ENCODE peak calls at places on chromosomes 3 and 15, in five cellular contexts. One of them, this sample, is unnamed.

GRCh38 chr3:154224366-154224765 is 99.9 kb downstream of the DHX36 start:
- DNase-seq in right cardiac atrium: no peak
- DNase-seq in adrenal gland: no peak
- DNase-seq in endodermal cell: no peak
- DNase-seq in brain microvascular endothelial cell: no peak
- DNase-seq in this sample: no peak

GRCh38 chr3:9279959-9280358 is 30.5 kb upstream of the SRGAP3 start:
- DNase-seq in right cardiac atrium: no peak
- DNase-seq in adrenal gland: no peak
- DNase-seq in endodermal cell: no peak
- DNase-seq in brain microvascular endothelial cell: no peak
- DNase-seq in this sample: peak

GRCh38 chr15:76235186-76235826 is 76.0 kb downstream of the ETFA start:
- DNase-seq in right cardiac atrium: no peak
- DNase-seq in adrenal gland: no peak
- DNase-seq in endodermal cell: no peak
- DNase-seq in brain microvascular endothelial cell: no peak
- DNase-seq in this sample: peak

GRCh38 chr3:38168151-38168987 is 3.0 kb downstream of the OXSR1 start:
- DNase-seq in right cardiac atrium: no peak
- DNase-seq in adrenal gland: no peak
- DNase-seq in endodermal cell: no peak
- DNase-seq in brain microvascular endothelial cell: peak
- DNase-seq in this sample: peak

GRCh38 chr3:1752205-1752604 is 346.5 kb upstream of the CNTN4 start:
- DNase-seq in right cardiac atrium: no peak
- DNase-seq in adrenal gland: no peak
- DNase-seq in endodermal cell: no peak
- DNase-seq in brain microvascular endothelial cell: no peak
- DNase-seq in this sample: no peak

GRCh38 chr15:99305761-99306505 is 54.7 kb downstream of the LRRC28 start:
- DNase-seq in right cardiac atrium: peak
- DNase-seq in adrenal gland: no peak
- DNase-seq in endodermal cell: no peak
- DNase-seq in brain microvascular endothelial cell: peak
- DNase-seq in this sample: peak

GRCh38 chr3:124886168-124887051 is 755 bp downstream of the ITGB5 start:
- DNase-seq in right cardiac atrium: peak
- DNase-seq in adrenal gland: peak
- DNase-seq in endodermal cell: peak
- DNase-seq in brain microvascular endothelial cell: peak
- DNase-seq in this sample: no peak

GRCh38 chr15:40976819-40977218 is 23.5 kb downstream of the CHAC1 start:
- DNase-seq in right cardiac atrium: no peak
- DNase-seq in adrenal gland: no peak
- DNase-seq in endodermal cell: no peak
- DNase-seq in brain microvascular endothelial cell: no peak
- DNase-seq in this sample: no peak

GRCh38 chr15:87080547-87080946 is 1000.9 kb downstream of the AGBL1 start:
- DNase-seq in right cardiac atrium: no peak
- DNase-seq in adrenal gland: no peak
- DNase-seq in endodermal cell: no peak
- DNase-seq in brain microvascular endothelial cell: no peak
- DNase-seq in this sample: no peak

GRCh38 chr15:27846722-27847420 is 252.2 kb downstream of the OCA2 start:
- DNase-seq in right cardiac atrium: no peak
- DNase-seq in adrenal gland: no peak
- DNase-seq in endodermal cell: no peak
- DNase-seq in brain microvascular endothelial cell: no peak
- DNase-seq in this sample: no peak

GRCh38 chr3:156892701-156893100 is 66.5 kb downstream of the LEKR1 start:
- DNase-seq in right cardiac atrium: no peak
- DNase-seq in adrenal gland: no peak
- DNase-seq in endodermal cell: no peak
- DNase-seq in brain microvascular endothelial cell: no peak
- DNase-seq in this sample: peak

GRCh38 chr3:117444175-117444574 is 734.6 kb downstream of the TUSC7 start:
- DNase-seq in right cardiac atrium: no peak
- DNase-seq in adrenal gland: no peak
- DNase-seq in endodermal cell: no peak
- DNase-seq in brain microvascular endothelial cell: no peak
- DNase-seq in this sample: no peak

GRCh38 chr3:150225986-150226385 is 182.1 kb upstream of the TSC22D2 start:
- DNase-seq in right cardiac atrium: peak
- DNase-seq in adrenal gland: peak
- DNase-seq in endodermal cell: no peak
- DNase-seq in brain microvascular endothelial cell: no peak
- DNase-seq in this sample: no peak

GRCh38 chr15:63987979-63988378 is 58.3 kb downstream of the DAPK2 start:
- DNase-seq in right cardiac atrium: peak
- DNase-seq in adrenal gland: no peak
- DNase-seq in endodermal cell: no peak
- DNase-seq in brain microvascular endothelial cell: no peak
- DNase-seq in this sample: no peak

GRCh38 chr3:141401584-141402475 is 33.5 kb downstream of the ZBTB38 start:
- DNase-seq in right cardiac atrium: peak
- DNase-seq in adrenal gland: no peak
- DNase-seq in endodermal cell: peak
- DNase-seq in brain microvascular endothelial cell: no peak
- DNase-seq in this sample: no peak

GRCh38 chr3:72100626-72101187 is 315.8 kb upstream of the PROK2 start:
- DNase-seq in right cardiac atrium: peak
- DNase-seq in adrenal gland: peak
- DNase-seq in endodermal cell: peak
- DNase-seq in brain microvascular endothelial cell: peak
- DNase-seq in this sample: peak

GRCh38 chr15:80866936-80867335 is 87.8 kb downstream of the CEMIP start:
- DNase-seq in right cardiac atrium: no peak
- DNase-seq in adrenal gland: no peak
- DNase-seq in endodermal cell: peak
- DNase-seq in brain microvascular endothelial cell: no peak
- DNase-seq in this sample: no peak

GRCh38 chr3:156382458-156383346 is 172.2 kb downstream of the SSR3 start:
- DNase-seq in right cardiac atrium: no peak
- DNase-seq in adrenal gland: peak
- DNase-seq in endodermal cell: peak
- DNase-seq in brain microvascular endothelial cell: peak
- DNase-seq in this sample: no peak

GRCh38 chr3:124413989-124414598 is 316.2 kb upstream of the UMPS start:
- DNase-seq in right cardiac atrium: no peak
- DNase-seq in adrenal gland: peak
- DNase-seq in endodermal cell: no peak
- DNase-seq in brain microvascular endothelial cell: no peak
- DNase-seq in this sample: no peak

GRCh38 chr3:53729130-53729529 is 117.1 kb downstream of the CHDH start:
- DNase-seq in right cardiac atrium: no peak
- DNase-seq in adrenal gland: no peak
- DNase-seq in endodermal cell: no peak
- DNase-seq in brain microvascular endothelial cell: no peak
- DNase-seq in this sample: no peak

GRCh38 chr15:47194718-47195117 is 522.6 kb upstream of the SEMA6D start:
- DNase-seq in right cardiac atrium: no peak
- DNase-seq in adrenal gland: no peak
- DNase-seq in endodermal cell: no peak
- DNase-seq in brain microvascular endothelial cell: peak
- DNase-seq in this sample: peak

GRCh38 chr3:26104856-26105255 is 315.0 kb downstream of the OXSM start:
- DNase-seq in right cardiac atrium: no peak
- DNase-seq in adrenal gland: no peak
- DNase-seq in endodermal cell: no peak
- DNase-seq in brain microvascular endothelial cell: no peak
- DNase-seq in this sample: no peak

GRCh38 chr3:194091141-194091540 is 44.8 kb upstream of the HES1 start:
- DNase-seq in right cardiac atrium: no peak
- DNase-seq in adrenal gland: no peak
- DNase-seq in endodermal cell: no peak
- DNase-seq in brain microvascular endothelial cell: peak
- DNase-seq in this sample: peak

GRCh38 chr3:52722491-52722890 is 16.6 kb downstream of the SPCS1 start:
- DNase-seq in right cardiac atrium: no peak
- DNase-seq in adrenal gland: no peak
- DNase-seq in endodermal cell: no peak
- DNase-seq in brain microvascular endothelial cell: no peak
- DNase-seq in this sample: no peak

GRCh38 chr3:188266581-188267274 is 112.8 kb downstream of the LPP start:
- DNase-seq in right cardiac atrium: no peak
- DNase-seq in adrenal gland: peak
- DNase-seq in endodermal cell: no peak
- DNase-seq in brain microvascular endothelial cell: peak
- DNase-seq in this sample: peak

GRCh38 chr15:27628486-27628885 is 470.6 kb downstream of the OCA2 start:
- DNase-seq in right cardiac atrium: no peak
- DNase-seq in adrenal gland: no peak
- DNase-seq in endodermal cell: no peak
- DNase-seq in brain microvascular endothelial cell: no peak
- DNase-seq in this sample: no peak

GRCh38 chr3:151768393-151768930 is 34.7 kb downstream of the AADACL2 start:
- DNase-seq in right cardiac atrium: no peak
- DNase-seq in adrenal gland: no peak
- DNase-seq in endodermal cell: no peak
- DNase-seq in brain microvascular endothelial cell: peak
- DNase-seq in this sample: no peak

GRCh38 chr3:10665611-10666010 is 150.4 kb upstream of the SLC6A11 start:
- DNase-seq in right cardiac atrium: no peak
- DNase-seq in adrenal gland: peak
- DNase-seq in endodermal cell: no peak
- DNase-seq in brain microvascular endothelial cell: no peak
- DNase-seq in this sample: no peak

GRCh38 chr3:21041621-21042020 is 709.4 kb downstream of the ZNF385D start:
- DNase-seq in right cardiac atrium: no peak
- DNase-seq in adrenal gland: no peak
- DNase-seq in endodermal cell: no peak
- DNase-seq in brain microvascular endothelial cell: no peak
- DNase-seq in this sample: peak

GRCh38 chr3:120743081-120743365 is 479 bp downstream of the GTF2E1 start:
- DNase-seq in right cardiac atrium: no peak
- DNase-seq in adrenal gland: no peak
- DNase-seq in endodermal cell: no peak
- DNase-seq in brain microvascular endothelial cell: peak
- DNase-seq in this sample: no peak

GRCh38 chr3:79383402-79384012 is 384.3 kb downstream of the ROBO1 start:
- DNase-seq in right cardiac atrium: no peak
- DNase-seq in adrenal gland: no peak
- DNase-seq in endodermal cell: no peak
- DNase-seq in brain microvascular endothelial cell: peak
- DNase-seq in this sample: no peak

GRCh38 chr15:100334015-100334414 is 7.8 kb downstream of the ADAMTS17 start:
- DNase-seq in right cardiac atrium: no peak
- DNase-seq in adrenal gland: no peak
- DNase-seq in endodermal cell: no peak
- DNase-seq in brain microvascular endothelial cell: no peak
- DNase-seq in this sample: no peak

GRCh38 chr3:189340680-189341460 is 169.1 kb downstream of the TPRG1 start:
- DNase-seq in right cardiac atrium: no peak
- DNase-seq in adrenal gland: no peak
- DNase-seq in endodermal cell: peak
- DNase-seq in brain microvascular endothelial cell: no peak
- DNase-seq in this sample: no peak

GRCh38 chr3:188901126-188901525 is 270.6 kb upstream of the TPRG1 start:
- DNase-seq in right cardiac atrium: peak
- DNase-seq in adrenal gland: no peak
- DNase-seq in endodermal cell: no peak
- DNase-seq in brain microvascular endothelial cell: peak
- DNase-seq in this sample: no peak

GRCh38 chr3:29083081-29083480 is 197.8 kb upstream of the RBMS3 start:
- DNase-seq in right cardiac atrium: no peak
- DNase-seq in adrenal gland: no peak
- DNase-seq in endodermal cell: no peak
- DNase-seq in brain microvascular endothelial cell: no peak
- DNase-seq in this sample: no peak

GRCh38 chr15:65630760-65631159 is 9.0 kb downstream of the SLC24A1 start:
- DNase-seq in right cardiac atrium: no peak
- DNase-seq in adrenal gland: no peak
- DNase-seq in endodermal cell: no peak
- DNase-seq in brain microvascular endothelial cell: no peak
- DNase-seq in this sample: no peak
- H3K4me3 ChIP-seq in right cardiac atrium: no peak
- H3K4me3 ChIP-seq in adrenal gland: no peak
- H3K4me3 ChIP-seq in endodermal cell: no peak
- H3K4me3 ChIP-seq in brain microvascular endothelial cell: no peak
- H3K4me3 ChIP-seq in this sample: no peak

GRCh38 chr3:77038928-77039605 is 832 bp upstream of the ROBO2 start:
- DNase-seq in right cardiac atrium: peak
- DNase-seq in adrenal gland: peak
- DNase-seq in endodermal cell: peak
- DNase-seq in brain microvascular endothelial cell: no peak
- DNase-seq in this sample: no peak
- H3K4me3 ChIP-seq in right cardiac atrium: peak
- H3K4me3 ChIP-seq in adrenal gland: no peak
- H3K4me3 ChIP-seq in endodermal cell: peak
- H3K4me3 ChIP-seq in brain microvascular endothelial cell: peak
- H3K4me3 ChIP-seq in this sample: peak

DNA sequence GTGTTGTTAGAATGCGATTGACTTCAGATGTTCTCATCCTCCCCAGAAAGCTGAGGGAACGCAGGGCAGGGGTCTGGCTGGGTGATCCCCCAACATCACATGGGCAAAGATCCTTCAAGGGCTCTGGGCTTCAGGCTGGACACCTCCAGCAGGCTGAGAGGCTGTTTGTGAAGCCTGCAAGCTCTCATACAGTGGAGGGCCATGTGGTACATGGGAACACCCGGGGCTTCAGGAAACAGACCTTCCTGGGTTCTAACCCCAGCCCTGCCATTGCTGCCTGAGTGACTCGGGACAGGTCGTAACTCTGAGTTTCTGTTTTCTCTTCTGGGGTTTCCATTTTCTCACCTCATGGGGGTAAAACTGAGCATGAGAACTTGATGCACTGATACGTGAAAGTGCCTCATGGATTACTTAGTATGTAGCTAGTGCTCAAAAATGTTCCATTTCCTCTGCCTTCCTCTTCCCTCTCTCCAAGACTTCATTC is 81.2 kb downstream of the TLE3 start:
- DNase-seq in right cardiac atrium: no peak
- DNase-seq in adrenal gland: no peak
- DNase-seq in endodermal cell: no peak
- DNase-seq in brain microvascular endothelial cell: no peak
- DNase-seq in this sample: no peak
- H3K4me3 ChIP-seq in right cardiac atrium: no peak
- H3K4me3 ChIP-seq in adrenal gland: no peak
- H3K4me3 ChIP-seq in endodermal cell: no peak
- H3K4me3 ChIP-seq in brain microvascular endothelial cell: no peak
- H3K4me3 ChIP-seq in this sample: no peak

GRCh38 chr15:43774062-43774461 is 2.7 kb downstream of the ELL3 start:
- DNase-seq in right cardiac atrium: peak
- DNase-seq in adrenal gland: no peak
- DNase-seq in endodermal cell: no peak
- DNase-seq in brain microvascular endothelial cell: no peak
- DNase-seq in this sample: no peak

GRCh38 chr15:43776718-43777292 is at the start of gene ELL3:
- DNase-seq in right cardiac atrium: peak
- DNase-seq in adrenal gland: peak
- DNase-seq in endodermal cell: peak
- DNase-seq in brain microvascular endothelial cell: peak
- DNase-seq in this sample: no peak

GRCh38 chr15:43777293-43777819 is 590 bp upstream of the ELL3 start:
- DNase-seq in right cardiac atrium: peak
- DNase-seq in adrenal gland: peak
- DNase-seq in endodermal cell: peak
- DNase-seq in brain microvascular endothelial cell: peak
- DNase-seq in this sample: no peak

GRCh38 chr15:43776101-43776717 is 557 bp downstream of the ELL3 start:
- DNase-seq in right cardiac atrium: peak
- DNase-seq in adrenal gland: peak
- DNase-seq in endodermal cell: peak
- DNase-seq in brain microvascular endothelial cell: no peak
- DNase-seq in this sample: no peak

GRCh38 chr15:43775411-43775965 is 1.3 kb downstream of the ELL3 start:
- DNase-seq in right cardiac atrium: peak
- DNase-seq in adrenal gland: peak
- DNase-seq in endodermal cell: peak
- DNase-seq in brain microvascular endothelial cell: peak
- DNase-seq in this sample: no peak
- H3K4me3 ChIP-seq in right cardiac atrium: no peak
- H3K4me3 ChIP-seq in adrenal gland: no peak
- H3K4me3 ChIP-seq in endodermal cell: no peak
- H3K4me3 ChIP-seq in brain microvascular endothelial cell: no peak
- H3K4me3 ChIP-seq in this sample: no peak